ENCODE peak calls at places on chromosomes 6 and 20, in five cellular contexts. S, W, D, X and R are unnamed samples.

GRCh38 chr6:72922401-72922800 is 300.5 kb downstream of the KCNQ5 start:
- DNase-seq in S (no peak), W (no peak), D (peak), X (no peak), R (no peak)

GRCh38 chr20:35773154-35773751 is 1.4 kb downstream of the PHF20 start:
- DNase-seq in S (no peak), W (peak), D (peak), X (peak), R (no peak)

GRCh38 chr6:139539852-139540251 is 165.4 kb upstream of the CITED2 start:
- DNase-seq in S (peak), W (peak), D (peak), X (peak), R (peak)

GRCh38 chr6:169479783-169480495 is 221.9 kb downstream of the WDR27 start:
- DNase-seq in S (no peak), W (no peak), D (no peak), X (no peak), R (no peak)

GRCh38 chr20:24157213-24157612 is 168.6 kb upstream of the GGTLC1 start:
- DNase-seq in S (no peak), W (no peak), D (no peak), X (no peak), R (no peak)

GRCh38 chr20:42678895-42679294 is 510.8 kb downstream of the PTPRT start:
- DNase-seq in S (peak), W (peak), D (no peak), X (no peak), R (no peak)

GRCh38 chr6:125780540-125781306 is 10.0 kb upstream of the NCOA7 start:
- DNase-seq in S (peak), W (peak), D (peak), X (peak), R (peak)

GRCh38 chr6:128605961-128606360 is 85.6 kb upstream of the PTPRK start:
- DNase-seq in S (no peak), W (no peak), D (peak), X (no peak), R (no peak)

GRCh38 chr6:107554326-107554725 is 64.4 kb downstream of the SOBP start:
- DNase-seq in S (no peak), W (no peak), D (no peak), X (no peak), R (no peak)

GRCh38 chr6:11381801-11382513 is 149.5 kb upstream of the NEDD9 start:
- DNase-seq in S (no peak), W (peak), D (no peak), X (peak), R (peak)
- H3K27ac ChIP-seq in S (no peak), W (no peak), D (no peak), X (peak), R (peak)

GRCh38 chr20:3160418-3160817 is 753 bp upstream of the FASTKD5 start:
- DNase-seq in S (no peak), W (no peak), D (no peak), X (no peak), R (no peak)

GRCh38 chr20:3156811-3157619 is 2.6 kb downstream of the FASTKD5 start:
- DNase-seq in S (no peak), W (no peak), D (no peak), X (no peak), R (no peak)

GRCh38 chr20:3158968-3159431 is 665 bp downstream of the FASTKD5 start:
- DNase-seq in S (no peak), W (peak), D (no peak), X (no peak), R (no peak)

GRCh38 chr20:3161316-3162079 is 1.8 kb upstream of the FASTKD5 start:
- DNase-seq in S (peak), W (peak), D (no peak), X (no peak), R (peak)

DNA sequence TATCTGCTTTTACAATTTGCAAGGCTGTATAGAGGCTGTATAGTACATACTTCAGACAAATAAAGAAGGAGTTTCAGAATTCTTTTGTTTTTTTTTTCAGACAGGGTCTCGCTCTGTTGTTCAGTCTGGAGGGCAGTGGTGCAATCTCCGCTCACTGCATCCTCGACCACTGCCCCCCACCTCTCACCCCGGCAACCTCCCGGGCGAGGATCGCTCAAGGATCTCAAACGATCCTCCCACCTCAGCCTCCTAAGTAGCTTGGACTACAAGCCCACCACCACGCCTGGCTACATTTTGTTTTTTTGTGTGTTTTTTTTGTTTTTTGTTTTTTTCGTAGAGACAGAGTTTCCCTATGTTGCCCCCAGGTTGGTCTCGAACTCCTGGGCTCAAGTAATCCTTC is 1.8 kb downstream of the FASTKD5 start:
- DNase-seq in S (no peak), W (no peak), D (no peak), X (no peak), R (peak)
- H3K4me3 ChIP-seq in S (peak), W (no peak), D (no peak), X (no peak), R (peak)

GRCh38 chr6:99434702-99435530 is 9.8 kb upstream of the PNISR start:
- DNase-seq in S (peak), W (peak), D (peak), X (no peak), R (no peak)
- H3K27ac ChIP-seq in S (no peak), W (no peak), D (no peak), X (no peak), R (no peak)

GRCh38 chr6:39280247-39280731 is 33.9 kb downstream of the KCNK17 start:
- DNase-seq in S (no peak), W (no peak), D (no peak), X (peak), R (peak)

GRCh38 chr6:39279539-39279938 is 34.7 kb downstream of the KCNK17 start:
- DNase-seq in S (no peak), W (no peak), D (no peak), X (no peak), R (peak)

GRCh38 chr6:39276379-39276995 is 37.7 kb downstream of the KCNK17 start:
- DNase-seq in S (no peak), W (no peak), D (no peak), X (no peak), R (no peak)

GRCh38 chr6:39281312-39281980 is 32.8 kb downstream of the KCNK17 start:
- DNase-seq in S (no peak), W (no peak), D (no peak), X (no peak), R (peak)
- H3K4me3 ChIP-seq in S (no peak), W (no peak), D (no peak), X (no peak), R (no peak)

GRCh38 chr6:48212501-48212900 is 101.5 kb upstream of the PTCHD4 start:
- DNase-seq in S (no peak), W (peak), D (no peak), X (no peak), R (no peak)

GRCh38 chr6:48213076-48213788 is 102.2 kb upstream of the PTCHD4 start:
- DNase-seq in S (peak), W (no peak), D (no peak), X (no peak), R (no peak)
- H3K27ac ChIP-seq in S (no peak), W (no peak), D (no peak), X (no peak), R (no peak)

DNA sequence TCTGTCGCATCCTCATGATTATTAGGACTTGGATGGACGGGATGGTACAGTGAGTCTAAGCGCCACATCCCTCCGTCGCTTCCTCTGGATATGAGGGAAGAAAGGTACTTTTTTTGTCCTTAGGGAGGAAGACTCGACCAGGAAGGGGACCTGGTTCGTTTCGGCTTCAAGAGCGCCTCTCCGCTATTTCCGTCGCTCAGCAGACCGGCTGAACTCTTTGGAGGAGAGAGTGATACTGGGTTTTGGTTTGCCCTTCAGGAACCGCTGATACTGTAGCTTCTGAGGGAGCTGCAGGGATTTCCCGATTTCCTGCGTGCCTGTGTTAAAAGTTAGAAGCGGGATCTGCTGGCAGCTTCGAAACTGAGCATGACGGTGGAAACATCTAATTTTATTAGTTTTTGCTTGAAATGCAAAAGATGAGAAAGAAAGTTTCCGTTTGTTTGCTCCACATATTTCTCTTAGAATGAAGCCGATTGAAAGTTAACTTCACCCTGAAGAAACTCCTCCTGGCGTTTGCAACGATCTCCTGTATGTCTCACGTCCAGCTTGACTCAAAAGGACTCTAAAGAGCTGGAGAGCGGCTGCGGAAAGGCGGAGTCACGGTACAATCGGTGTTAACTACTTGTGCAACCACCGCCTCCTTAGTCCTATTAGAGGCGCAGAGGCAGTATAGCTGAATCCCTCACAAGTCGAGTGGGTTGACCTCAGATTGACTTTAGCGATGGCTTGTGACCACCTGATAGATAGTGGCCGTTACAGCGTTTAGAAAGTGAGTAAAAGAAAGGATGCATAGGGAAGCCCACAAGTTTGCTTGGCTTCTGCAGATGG is 129.4 kb downstream of the TRIM27 start:
- DNase-seq in S (peak), W (peak), D (peak), X (no peak), R (no peak)
- H3K4me3 ChIP-seq in S (peak), W (peak), D (peak), X (no peak), R (no peak)